ENCODE peak calls at places on chromosome 19, in nine cellular contexts. R is CD8-positive, alpha-beta T cell; C is uterus; Z is gastrocnemius medialis; K is fibroblast of lung; P is left lung; Y is thoracic aorta; Q is heart left ventricle; H is lower lobe of right lung. G is an unnamed sample.
A peak's percentile ranks its signal among the peaks of the same experiment; 100 is the strongest.

GRCh38 chr19:29660835-29661234 is 4.4 kb upstream of the PLEKHF1 start:
- DNase-seq in R (peak; percentile 78), C (no peak), Z (no peak), K (no peak), P (no peak), Y (no peak), Q (no peak), H (no peak), G (no peak)

GRCh38 chr19:29687897-29688728 is 22.9 kb downstream of the PLEKHF1 start:
- DNase-seq in R (no peak), C (no peak), Z (peak; percentile 56), K (peak; percentile 92), P (peak; percentile 6), Y (no peak), Q (no peak), H (no peak), G (no peak)

GRCh38 chr19:34888091-34888490 is 38.6 kb upstream of the ZNF30 start:
- DNase-seq in R (no peak), C (no peak), Z (no peak), K (no peak), P (no peak), Y (no peak), Q (no peak), H (no peak), G (no peak)

GRCh38 chr19:33273881-33274662 is 28.3 kb downstream of the CEBPA start:
- DNase-seq in R (no peak), C (peak; percentile 42), Z (no peak), K (peak; percentile 71), P (peak; percentile 81), Y (peak; percentile 18), Q (no peak), H (peak; percentile 76), G (peak; percentile 29)

GRCh38 chr19:44587863-44588752 is 25.3 kb upstream of the IGSF23 start:
- DNase-seq in R (no peak), C (no peak), Z (no peak), K (peak; percentile 99), P (no peak), Y (no peak), Q (no peak), H (no peak), G (peak; percentile 75)

GRCh38 chr19:18754501-18754900 is 36.6 kb downstream of the COMP start:
- DNase-seq in R (no peak), C (no peak), Z (no peak), K (no peak), P (no peak), Y (no peak), Q (no peak), H (no peak), G (no peak)

GRCh38 chr19:28746486-28746885 is 466.5 kb downstream of the UQCRFS1 start:
- DNase-seq in R (no peak), C (no peak), Z (no peak), K (no peak), P (no peak), Y (no peak), Q (no peak), H (no peak), G (no peak)

GRCh38 chr19:54462713-54463530 is 656 bp downstream of the LENG9 start:
- DNase-seq in R (peak; percentile 76), C (peak; percentile 55), Z (peak; percentile 56), K (peak; percentile 70), P (peak; percentile 93), Y (no peak), Q (peak; percentile 77), H (peak; percentile 88), G (no peak)

GRCh38 chr19:51688665-51689571 is 4.2 kb upstream of the SPACA6 start:
- DNase-seq in R (no peak), C (peak; percentile 95), Z (peak; percentile 74), K (peak; percentile 96), P (peak; percentile 92), Y (peak; percentile 74), Q (peak; percentile 96), H (peak; percentile 88), G (peak; percentile 82)

GRCh38 chr19:51749979-51750378 is 1.7 kb downstream of the FPR1 start:
- DNase-seq in R (no peak), C (no peak), Z (no peak), K (no peak), P (no peak), Y (no peak), Q (no peak), H (no peak), G (no peak)

GRCh38 chr19:37718357-37718756 is 1.2 kb downstream of the ZNF607 start:
- DNase-seq in R (no peak), C (no peak), Z (no peak), K (no peak), P (no peak), Y (no peak), Q (no peak), H (no peak), G (no peak)

GRCh38 chr19:50669319-50670101 is 20.3 kb downstream of the C19orf81 start:
- DNase-seq in R (no peak), C (no peak), Z (no peak), K (peak; percentile 25), P (no peak), Y (no peak), Q (no peak), H (no peak), G (no peak)

DNA sequence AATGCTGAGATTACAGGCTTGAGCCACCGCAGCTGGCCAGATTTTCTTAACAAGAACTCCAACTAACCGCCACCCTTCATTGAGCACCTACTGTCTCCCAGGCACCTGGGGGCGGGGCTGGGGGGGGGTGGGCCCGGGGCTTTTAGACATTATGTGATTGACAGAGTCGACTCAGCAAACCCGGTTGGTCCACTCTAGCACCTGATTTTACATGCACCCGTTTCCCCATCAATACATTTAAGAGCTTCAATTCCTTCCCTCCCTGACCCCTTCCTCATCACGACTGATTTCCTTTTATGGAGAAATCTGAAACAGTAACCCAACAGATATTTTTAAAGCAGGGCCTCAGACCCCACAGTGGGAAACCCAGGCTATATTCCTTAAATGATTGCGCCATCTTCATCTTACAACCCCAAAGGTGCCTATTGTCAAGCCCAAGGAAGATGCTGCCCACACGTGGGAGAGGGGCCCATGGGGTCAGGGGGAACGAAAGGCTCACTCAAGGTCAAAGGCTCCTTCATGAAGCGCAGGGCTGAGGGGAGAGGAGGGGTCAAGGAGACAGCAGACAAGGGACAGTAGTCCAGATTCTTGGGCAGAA is 1.8 kb downstream of the INSR start:
- DNase-seq in R (no peak), C (peak; percentile 24), Z (no peak), K (no peak), P (no peak), Y (no peak), Q (no peak), H (no peak), G (no peak)
- H3K4me3 ChIP-seq in R (no peak overlapping the region), C (peak overlapping the region; percentile 100), Z (peak overlapping the region; percentile 78), K (peak overlapping the region; percentile 32), P (peak overlapping the region; percentile 80), Y (peak overlapping the region; percentile 96), Q (peak overlapping the region; percentile 96), H (peak overlapping the region; percentile 90), G (peak overlapping the region; percentile 88)

GRCh38 chr19:5927439-5927821 is 13.4 kb downstream of the CAPS start:
- DNase-seq in R (no peak), C (no peak), Z (no peak), K (no peak), P (no peak), Y (no peak), Q (no peak), H (no peak), G (no peak)

GRCh38 chr19:5921777-5922176 is 7.7 kb downstream of the CAPS start:
- DNase-seq in R (no peak), C (no peak), Z (no peak), K (no peak), P (no peak), Y (no peak), Q (no peak), H (no peak), G (no peak)

GRCh38 chr19:5925830-5926459 is 11.9 kb downstream of the CAPS start:
- DNase-seq in R (no peak), C (no peak), Z (no peak), K (no peak), P (no peak), Y (no peak), Q (no peak), H (no peak), G (no peak)

GRCh38 chr19:5926641-5927438 is 12.8 kb downstream of the CAPS start:
- DNase-seq in R (no peak), C (peak; percentile 81), Z (peak; percentile 45), K (peak; percentile 64), P (no peak), Y (no peak), Q (peak; percentile 72), H (no peak), G (peak; percentile 96)

GRCh38 chr19:5923356-5923755 is 9.3 kb downstream of the CAPS start:
- DNase-seq in R (no peak), C (no peak), Z (no peak), K (no peak), P (no peak), Y (no peak), Q (no peak), H (no peak), G (no peak)
- H3K36me3 ChIP-seq in R (peaks cover 85% of the 10 kb centered on the region), C (no peaks in the 10 kb centered on the region), Z (peaks cover 93% of the 10 kb centered on the region), K (peaks cover 43% of the 10 kb centered on the region), P (peaks cover 100% of the 10 kb centered on the region), Y (peaks cover 76% of the 10 kb centered on the region), Q (peaks cover 36% of the 10 kb centered on the region), H (peaks cover 100% of the 10 kb centered on the region), G (peaks cover 41% of the 10 kb centered on the region)

GRCh38 chr19:48754950-48755645 is at the start of gene FGF21:
- DNase-seq in R (no peak), C (no peak), Z (peak; percentile 84), K (no peak), P (peak; percentile 37), Y (no peak), Q (no peak), H (no peak), G (no peak)
- TF ChIP-seq CTCF in R (no peak), C (no peak), Z (no peak), K (no peak), P (no peak), Y (no peak), Q (no peak), H (no peak), G (no peak)

GRCh38 chr19:1513492-1514294 is 874 bp upstream of the ADAMTSL5 start:
- DNase-seq in R (peak; percentile 76), C (peak; percentile 42), Z (peak; percentile 54), K (peak; percentile 42), P (peak; percentile 92), Y (no peak), Q (no peak), H (peak; percentile 66), G (no peak)
- H3K4me3 ChIP-seq in R (no peak overlapping the region), C (peak overlapping the region; percentile 53), Z (peak overlapping the region; percentile 64), K (no peak overlapping the region), P (peak overlapping the region; percentile 30), Y (peak overlapping the region; percentile 78), Q (peak overlapping the region; percentile 51), H (peak overlapping the region; percentile 52), G (peak overlapping the region; percentile 71)

G was measured in BJ.